ENCODE peak calls at places on chromosomes 6 and 20, in four cellular contexts. F is HFFc6, P is B cell, X is dorsolateral prefrontal cortex. Z is an unnamed sample.

GRCh38 chr6:56329296-56330050 is 82.1 kb upstream of the COL21A1 start:
- DNase-seq in F (peak), P (no peak), X (no peak), Z (no peak)

GRCh38 chr6:169805242-169805838 is 53.9 kb downstream of the ERMARD start:
- DNase-seq in F (no peak), P (no peak), X (no peak), Z (no peak)

GRCh38 chr6:116413357-116413756 is 42.6 kb downstream of the DSE start:
- DNase-seq in F (no peak), P (no peak), X (no peak), Z (no peak)

GRCh38 chr20:53737404-53738038 is 143.9 kb upstream of the ZNF217 start:
- DNase-seq in F (no peak), P (peak), X (no peak), Z (no peak)

GRCh38 chr6:13678255-13678983 is 33.2 kb downstream of the RANBP9 start:
- DNase-seq in F (no peak), P (no peak), X (no peak), Z (no peak)

GRCh38 chr6:21738180-21739094 is 144.9 kb downstream of the SOX4 start:
- DNase-seq in F (no peak), P (no peak), X (no peak), Z (no peak)

GRCh38 chr6:156423829-156424228 is 353.3 kb upstream of the ARID1B start:
- DNase-seq in F (no peak), P (no peak), X (no peak), Z (no peak)

GRCh38 chr6:55826941-55827340 is 48.4 kb downstream of the BMP5 start:
- DNase-seq in F (no peak), P (no peak), X (no peak), Z (no peak)

GRCh38 chr20:40844285-40844684 is 155.2 kb upstream of the MAFB start:
- DNase-seq in F (no peak), P (no peak), X (no peak), Z (no peak)

GRCh38 chr20:35640724-35641123 is 24.0 kb downstream of the CPNE1 start:
- DNase-seq in F (no peak), P (no peak), X (no peak), Z (no peak)

GRCh38 chr20:34256629-34257124 is 15.5 kb downstream of the ASIP start:
- DNase-seq in F (no peak), P (no peak), X (no peak), Z (no peak)

GRCh38 chr6:75223461-75223860 is 17.6 kb upstream of the COL12A1 start:
- DNase-seq in F (no peak), P (no peak), X (no peak), Z (no peak)

GRCh38 chr6:144063744-144064401 is 31.5 kb downstream of the SF3B5 start:
- DNase-seq in F (peak), P (peak), X (peak), Z (peak)

GRCh38 chr6:112939543-112939942 is 592.4 kb downstream of the RFPL4B start:
- DNase-seq in F (no peak), P (no peak), X (no peak), Z (no peak)

GRCh38 chr6:118980063-118980462 is 45.1 kb upstream of the MCM9 start:
- DNase-seq in F (no peak), P (no peak), X (no peak), Z (no peak)

GRCh38 chr6:27650620-27651370 is 177.9 kb upstream of the ZNF184 start:
- DNase-seq in F (peak), P (no peak), X (no peak), Z (no peak)

GRCh38 chr20:57663681-57664451 is 43.6 kb upstream of the ZBP1 start:
- DNase-seq in F (no peak), P (no peak), X (no peak), Z (no peak)

GRCh38 chr6:49636368-49637332 is at the start of gene RHAG:
- DNase-seq in F (no peak), P (no peak), X (no peak), Z (no peak)

GRCh38 chr6:31906122-31906521 is 4.2 kb upstream of the ZBTB12 start:
- DNase-seq in F (no peak), P (no peak), X (no peak), Z (no peak)

GRCh38 chr6:41040101-41040910 is 1.3 kb upstream of the UNC5CL start:
- DNase-seq in F (no peak), P (no peak), X (no peak), Z (no peak)

GRCh38 chr20:11544029-11544678 is 373.5 kb upstream of the BTBD3 start:
- DNase-seq in F (peak), P (peak), X (no peak), Z (no peak)

GRCh38 chr6:13355043-13355945 is 27.0 kb upstream of the TBC1D7 start:
- DNase-seq in F (peak), P (peak), X (no peak), Z (no peak)

DNA sequence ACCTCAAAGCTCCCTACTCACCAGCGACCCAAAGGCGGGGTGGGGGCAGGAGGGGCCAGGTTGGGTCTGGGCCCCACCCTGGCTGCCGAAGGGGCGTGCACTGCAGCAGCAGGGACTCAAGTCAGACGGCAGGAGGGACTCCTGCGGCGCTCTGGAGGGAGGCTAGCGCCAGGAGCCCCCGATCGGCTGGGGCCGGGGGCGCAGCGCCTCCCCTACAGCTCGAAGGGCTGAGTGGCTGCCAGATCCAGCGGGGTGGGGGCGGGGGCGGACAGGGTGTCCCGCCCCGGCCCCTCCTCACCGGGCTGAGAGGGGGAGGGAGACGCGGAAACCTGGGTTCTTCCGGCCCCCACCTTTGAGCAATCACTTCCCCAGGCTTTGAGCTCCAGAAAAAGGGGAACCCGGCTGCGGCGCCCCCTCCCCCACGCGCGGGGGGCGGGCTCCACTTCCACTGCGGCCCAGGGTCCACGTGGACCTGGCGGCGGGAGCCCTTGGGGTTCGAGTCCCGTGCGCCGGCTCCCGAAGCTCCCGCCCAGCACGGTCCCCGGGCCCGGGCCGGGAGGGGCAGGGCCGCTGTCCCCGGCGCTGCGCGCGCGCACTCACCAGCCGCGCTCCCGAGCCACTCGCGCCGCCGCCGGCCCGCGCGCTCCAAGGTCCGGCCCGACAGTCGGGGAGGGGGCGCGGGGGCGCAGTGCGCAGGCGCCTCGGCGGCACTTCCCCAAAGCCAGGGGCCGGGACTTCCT is at the start of gene RGS19:
- DNase-seq in F (no peak), P (peak), X (no peak), Z (peak)
- TF ChIP-seq CTCF in F (peak), P (no peak), X (no peak), Z (no peak)

GRCh38 chr6:159695984-159696383 is 2.9 kb upstream of the SOD2 start:
- DNase-seq in F (peak), P (no peak), X (no peak), Z (no peak)

GRCh38 chr6:159701413-159701999 is 8.5 kb upstream of the SOD2 start:
- DNase-seq in F (peak), P (no peak), X (no peak), Z (no peak)

DNA sequence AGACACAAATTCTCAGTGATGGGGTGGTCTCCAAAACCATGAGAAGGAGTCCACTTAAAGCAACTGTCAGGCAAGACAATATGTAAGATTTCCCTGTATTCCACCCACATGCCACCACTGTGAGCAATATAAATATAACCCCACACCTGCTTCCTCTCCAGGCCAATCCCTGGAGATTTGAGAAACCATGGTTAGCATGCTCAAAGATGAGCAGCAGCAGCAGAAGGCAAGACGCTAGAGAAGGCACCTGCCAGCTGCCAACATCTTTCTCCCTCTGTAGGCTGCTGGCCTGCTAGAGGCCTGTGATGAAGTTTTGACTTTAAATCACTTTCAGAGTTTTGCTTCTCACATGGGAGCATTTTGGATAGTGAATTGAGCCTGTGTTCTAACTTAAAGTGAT is 7.9 kb upstream of the SOD2 start:
- DNase-seq in F (no peak), P (no peak), X (no peak), Z (no peak)
- TF ChIP-seq CTCF in F (no peak), P (no peak), X (no peak), Z (no peak)

DNA sequence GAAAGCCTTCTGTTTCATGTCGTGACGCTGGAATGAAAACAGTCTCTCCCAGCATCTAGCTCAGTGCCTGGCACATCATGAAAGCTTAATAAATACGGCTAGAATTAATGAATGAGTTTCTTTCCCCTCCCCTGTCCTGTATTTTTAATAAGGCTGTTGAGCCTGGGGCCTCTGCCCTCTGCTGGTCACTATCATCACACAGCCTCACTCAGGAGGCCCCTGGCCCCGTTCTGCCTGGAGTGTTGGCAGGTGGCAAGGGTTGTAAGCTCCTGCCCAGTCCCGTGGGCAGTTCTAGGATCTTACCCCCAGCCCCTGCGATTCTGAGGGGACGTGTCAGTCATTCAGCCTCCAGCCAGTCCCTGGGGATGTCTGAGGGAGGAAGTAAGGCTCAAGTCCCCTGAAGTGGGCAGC is 41.4 kb downstream of the PHACTR3 start:
- DNase-seq in F (no peak), P (no peak), X (peak), Z (no peak)
- TF ChIP-seq CTCF in F (no peak), P (no peak), X (peak), Z (no peak)

GRCh38 chr20:59042796-59043621 is 423 bp upstream of the PRELID3B start:
- DNase-seq in F (peak), P (peak), X (peak), Z (peak)
- TF ChIP-seq CTCF in F (no peak), P (no peak), X (no peak), Z (no peak)

DNA sequence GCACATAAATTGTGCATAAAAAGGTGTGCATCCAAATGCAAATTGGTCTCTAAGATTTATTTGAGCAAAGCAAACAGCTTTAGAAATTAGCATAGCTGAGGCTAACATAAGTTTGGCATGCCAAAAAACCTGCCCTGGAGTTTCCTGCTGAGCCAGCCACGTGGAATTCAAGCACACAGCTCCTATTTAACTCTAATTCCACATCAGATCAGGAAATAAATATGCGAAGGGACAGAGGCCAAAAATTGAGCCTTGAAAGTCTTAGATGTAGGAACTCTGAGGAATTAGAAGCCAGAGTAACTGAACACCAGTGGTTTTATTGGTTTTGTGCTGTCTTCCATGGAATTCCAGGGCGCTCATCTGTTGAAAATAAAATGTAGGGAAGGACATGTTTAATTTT is 19.6 kb downstream of the SOBP start:
- DNase-seq in F (no peak), P (no peak), X (no peak), Z (no peak)
- TF ChIP-seq CTCF in F (no peak), P (no peak), X (no peak), Z (no peak)

DNA sequence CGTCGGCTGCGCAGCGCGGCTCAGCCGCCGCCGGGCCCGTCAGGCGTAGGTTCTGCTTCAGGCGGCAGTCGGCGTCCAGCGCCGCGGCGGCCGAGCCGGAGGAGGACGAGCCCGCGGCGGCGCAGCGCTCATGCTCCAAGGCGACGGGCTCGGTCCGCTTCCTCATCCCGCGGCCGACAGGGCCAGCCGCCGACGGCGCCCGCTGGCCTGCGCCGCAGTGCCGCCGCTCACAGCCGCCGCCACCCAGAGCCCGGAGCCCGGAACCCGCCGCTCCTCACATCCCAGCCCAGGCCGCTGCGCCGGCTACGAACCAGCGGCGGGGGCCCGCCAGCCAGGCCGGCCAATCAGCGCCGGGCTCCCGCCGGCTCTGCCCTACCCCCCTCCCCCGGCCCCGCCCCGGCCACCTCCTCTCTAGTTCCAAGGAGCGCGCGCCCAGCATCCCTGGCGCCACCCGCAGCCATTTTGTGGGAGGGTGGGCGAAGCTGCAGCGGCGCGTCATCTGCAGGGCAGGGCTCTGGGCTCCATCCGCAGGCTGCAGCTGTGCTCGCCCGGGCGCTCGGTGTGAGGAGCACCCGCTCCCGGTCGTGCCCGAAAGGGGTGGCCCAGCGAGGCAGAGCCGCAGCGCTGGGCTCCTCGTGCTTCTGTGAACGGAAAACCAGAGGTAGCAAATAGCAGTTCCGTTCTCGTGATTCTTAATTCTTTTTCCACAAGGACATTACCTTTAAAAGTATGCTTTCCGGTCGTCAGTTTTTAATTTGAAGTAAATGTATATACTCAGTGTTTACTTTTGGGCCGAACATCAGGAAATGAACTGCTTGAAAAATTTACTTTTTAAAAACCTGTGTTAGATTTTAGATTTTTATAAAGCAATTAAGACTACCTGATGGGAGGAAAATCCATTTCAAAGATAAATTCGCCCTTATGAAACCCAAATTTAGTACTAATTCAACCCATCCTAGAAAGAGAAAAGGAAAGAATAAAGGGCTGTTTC is at the start of gene ABHD12:
- DNase-seq in F (peak), P (peak), X (peak), Z (peak)
- TF ChIP-seq CTCF in F (no peak), P (no peak), X (no peak), Z (no peak)

GRCh38 chr20:46157625-46158024 is 39.5 kb downstream of the CD40 start:
- DNase-seq in F (no peak), P (no peak), X (no peak), Z (no peak)

GRCh38 chr20:46158476-46158987 is 40.4 kb downstream of the CD40 start:
- DNase-seq in F (no peak), P (no peak), X (no peak), Z (no peak)

GRCh38 chr20:46160661-46161060 is 42.5 kb downstream of the CD40 start:
- DNase-seq in F (no peak), P (no peak), X (no peak), Z (no peak)

GRCh38 chr20:46157076-46157592 is 39.0 kb downstream of the CD40 start:
- DNase-seq in F (no peak), P (no peak), X (no peak), Z (no peak)

DNA sequence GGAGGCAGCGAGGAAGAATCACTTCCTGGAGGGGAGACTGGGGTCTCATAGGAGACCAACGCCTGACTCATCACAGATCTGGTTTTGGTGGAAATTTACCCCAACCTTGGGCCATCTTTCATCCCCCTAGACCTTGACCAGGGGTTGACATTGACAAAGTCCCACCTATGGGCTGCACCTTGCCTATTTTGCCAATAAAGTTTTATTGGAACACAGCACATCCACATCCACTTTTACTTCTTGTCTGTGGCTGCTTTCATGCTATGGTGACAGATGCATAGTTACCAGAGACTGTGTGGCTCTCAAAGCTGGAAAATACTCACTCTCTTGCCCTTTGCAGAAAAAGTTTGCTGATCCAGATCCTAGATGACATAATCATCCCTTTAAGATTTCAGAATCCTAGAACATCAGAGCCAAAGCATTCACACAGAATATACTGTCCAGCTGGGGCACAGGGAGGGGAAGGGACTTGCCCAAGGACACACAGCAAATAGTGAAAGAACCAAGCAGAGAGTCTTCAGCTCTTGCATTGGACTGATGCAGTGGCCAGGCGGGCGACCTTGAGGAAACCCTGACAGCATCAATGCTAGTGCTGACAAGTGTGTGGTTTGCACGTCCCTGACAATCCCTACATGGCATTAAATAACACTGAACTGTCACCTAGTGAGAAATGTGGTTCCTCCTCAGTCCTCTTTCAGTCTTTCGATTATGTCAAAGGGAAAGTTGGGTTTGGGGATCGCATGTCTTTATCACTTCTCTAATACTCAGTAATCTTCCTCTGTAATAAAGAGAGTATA is 41.2 kb downstream of the CD40 start:
- DNase-seq in F (no peak), P (no peak), X (no peak), Z (no peak)
- TF ChIP-seq CTCF in F (no peak), P (no peak), X (no peak), Z (no peak)

GRCh38 chr6:93679836-93680235 is 260.5 kb upstream of the EPHA7 start:
- DNase-seq in F (no peak), P (no peak), X (no peak), Z (no peak)

GRCh38 chr6:93678841-93679454 is 259.6 kb upstream of the EPHA7 start:
- DNase-seq in F (no peak), P (no peak), X (no peak), Z (no peak)

GRCh38 chr6:93685494-93685893 is 266.1 kb upstream of the EPHA7 start:
- DNase-seq in F (no peak), P (no peak), X (no peak), Z (no peak)

DNA sequence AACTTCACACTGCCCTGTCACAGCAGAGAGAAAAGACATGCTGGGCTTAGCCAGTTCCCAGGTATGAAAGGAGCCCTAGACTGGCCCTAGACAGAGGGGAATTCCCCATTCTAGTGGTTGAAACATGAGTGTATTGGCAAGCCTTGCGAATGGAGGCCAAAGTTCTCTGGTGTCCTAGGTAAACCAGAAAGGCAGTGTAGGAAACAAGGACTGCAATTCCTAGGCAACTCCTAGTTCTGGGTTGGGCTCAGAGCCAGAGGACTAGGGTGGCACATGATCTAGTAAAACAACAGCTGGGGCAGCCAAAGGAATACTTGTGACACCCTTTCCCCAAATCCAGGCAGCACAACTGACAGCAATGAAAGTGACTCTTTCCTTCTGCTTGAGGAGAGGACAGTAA is 265.0 kb upstream of the EPHA7 start:
- DNase-seq in F (no peak), P (no peak), X (no peak), Z (no peak)
- TF ChIP-seq CTCF in F (no peak), P (no peak), X (no peak), Z (no peak)